ENCODE peak calls at places on chromosomes 13 and 19, in four cellular contexts. One of them, this sample, is unnamed.

GRCh38 chr19:3034845-3035541 is 5.9 kb upstream of the TLE2 start:
- DNase-seq in left lung: peak
- DNase-seq in B cell: no peak
- DNase-seq in epithelial cell of esophagus: peak
- DNase-seq in this sample: no peak

GRCh38 chr19:34365463-34366401 is 736 bp downstream of the GPI start:
- DNase-seq in left lung: peak
- DNase-seq in B cell: no peak
- DNase-seq in epithelial cell of esophagus: peak
- DNase-seq in this sample: no peak

GRCh38 chr13:111944171-111944583 is 122.8 kb upstream of the SOX1 start:
- DNase-seq in left lung: no peak
- DNase-seq in B cell: no peak
- DNase-seq in epithelial cell of esophagus: no peak
- DNase-seq in this sample: no peak

GRCh38 chr13:23724196-23724970 is 154.2 kb downstream of the TNFRSF19 start:
- DNase-seq in left lung: no peak
- DNase-seq in B cell: no peak
- DNase-seq in epithelial cell of esophagus: peak
- DNase-seq in this sample: no peak

GRCh38 chr13:20519887-20520286 is 5.8 kb downstream of the CRYL1 start:
- DNase-seq in left lung: no peak
- DNase-seq in B cell: no peak
- DNase-seq in epithelial cell of esophagus: no peak
- DNase-seq in this sample: no peak

GRCh38 chr19:35229601-35230000 is 1.1 kb upstream of the FAM187B start:
- DNase-seq in left lung: no peak
- DNase-seq in B cell: no peak
- DNase-seq in epithelial cell of esophagus: no peak
- DNase-seq in this sample: no peak

GRCh38 chr19:13098291-13099072 is 4.2 kb downstream of the LYL1 start:
- DNase-seq in left lung: no peak
- DNase-seq in B cell: peak
- DNase-seq in epithelial cell of esophagus: peak
- DNase-seq in this sample: no peak

GRCh38 chr13:111490611-111491010 is 170.2 kb downstream of the TEX29 start:
- DNase-seq in left lung: no peak
- DNase-seq in B cell: no peak
- DNase-seq in epithelial cell of esophagus: no peak
- DNase-seq in this sample: no peak

GRCh38 chr19:56951672-56952071 is 111.1 kb upstream of the PEG3 start:
- DNase-seq in left lung: no peak
- DNase-seq in B cell: no peak
- DNase-seq in epithelial cell of esophagus: no peak
- DNase-seq in this sample: no peak

GRCh38 chr13:39401756-39402155 is 201.2 kb downstream of the LHFPL6 start:
- DNase-seq in left lung: no peak
- DNase-seq in B cell: no peak
- DNase-seq in epithelial cell of esophagus: no peak
- DNase-seq in this sample: no peak

GRCh38 chr19:47363758-47364529 is 14.8 kb downstream of the DHX34 start:
- DNase-seq in left lung: no peak
- DNase-seq in B cell: no peak
- DNase-seq in epithelial cell of esophagus: peak
- DNase-seq in this sample: no peak

GRCh38 chr13:100543872-100544602 is 44.6 kb downstream of the GGACT start:
- DNase-seq in left lung: no peak
- DNase-seq in B cell: no peak
- DNase-seq in epithelial cell of esophagus: no peak
- DNase-seq in this sample: no peak

GRCh38 chr13:106486287-106486686 is 49.2 kb downstream of the EFNB2 start:
- DNase-seq in left lung: no peak
- DNase-seq in B cell: no peak
- DNase-seq in epithelial cell of esophagus: no peak
- DNase-seq in this sample: no peak

GRCh38 chr19:15101479-15102082 is 5.6 kb upstream of the SYDE1 start:
- DNase-seq in left lung: no peak
- DNase-seq in B cell: no peak
- DNase-seq in epithelial cell of esophagus: peak
- DNase-seq in this sample: peak

GRCh38 chr19:38412491-38412890 is 9.6 kb downstream of the FAM98C start:
- DNase-seq in left lung: no peak
- DNase-seq in B cell: no peak
- DNase-seq in epithelial cell of esophagus: no peak
- DNase-seq in this sample: no peak

GRCh38 chr19:18401580-18402112 is 4.2 kb upstream of the LRRC25 start:
- DNase-seq in left lung: peak
- DNase-seq in B cell: peak
- DNase-seq in epithelial cell of esophagus: peak
- DNase-seq in this sample: peak

GRCh38 chr13:68185767-68186166 is 955.6 kb upstream of the PCDH9 start:
- DNase-seq in left lung: no peak
- DNase-seq in B cell: no peak
- DNase-seq in epithelial cell of esophagus: peak
- DNase-seq in this sample: no peak

GRCh38 chr19:2477141-2477710 is 1.3 kb downstream of the GADD45B start:
- DNase-seq in left lung: peak
- DNase-seq in B cell: peak
- DNase-seq in epithelial cell of esophagus: peak
- DNase-seq in this sample: peak

DNA sequence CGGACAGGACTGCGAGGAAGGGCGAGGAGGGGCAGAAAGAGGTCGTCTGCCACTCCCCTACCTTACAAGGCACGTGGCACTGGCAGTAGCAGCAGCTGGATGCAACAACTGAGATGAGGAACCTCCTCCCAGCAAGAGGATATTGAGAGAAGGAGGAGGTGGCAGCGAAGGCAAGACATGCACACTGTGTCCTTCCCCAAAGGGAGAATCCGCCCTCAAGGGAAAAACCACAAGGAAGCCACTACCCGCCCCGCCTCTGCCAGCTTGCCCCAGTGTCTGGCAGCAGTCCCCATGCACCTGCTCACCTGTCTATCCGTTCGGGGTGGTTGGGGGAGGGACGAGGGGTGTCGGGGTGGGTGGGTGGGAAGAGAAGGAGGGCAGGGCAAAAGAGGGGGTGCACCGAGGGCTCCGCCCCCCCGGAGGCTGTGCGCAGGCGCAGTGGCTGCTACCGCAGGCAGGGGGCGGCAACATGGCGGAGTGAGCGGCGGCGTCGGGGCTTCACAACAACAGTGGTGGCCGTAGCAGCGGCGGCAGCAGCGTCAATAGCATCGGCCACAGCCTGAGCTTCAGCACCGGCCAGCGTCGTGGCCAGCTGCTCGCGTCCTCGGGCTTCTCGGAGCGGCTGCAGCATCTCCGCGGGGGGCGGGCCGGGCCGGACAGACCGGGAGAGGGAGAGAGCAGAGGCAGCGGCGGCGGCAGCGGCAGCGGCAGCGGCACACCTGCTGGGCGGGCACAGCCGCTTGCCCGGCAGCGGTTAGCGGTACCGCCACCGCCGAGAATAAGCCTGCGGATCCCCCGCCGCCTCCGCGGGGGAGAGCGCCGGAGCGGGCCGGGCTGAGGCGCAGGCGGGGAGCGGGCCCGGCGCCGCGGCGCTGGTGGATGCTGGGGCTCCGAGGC is at the start of gene NBEA:
- DNase-seq in left lung: peak
- DNase-seq in B cell: peak
- DNase-seq in epithelial cell of esophagus: peak
- DNase-seq in this sample: peak
- TF ChIP-seq CTCF in left lung: peak
- TF ChIP-seq CTCF in B cell: peak
- TF ChIP-seq CTCF in epithelial cell of esophagus: no peak
- TF ChIP-seq CTCF in this sample: no peak

GRCh38 chr19:5567360-5567970 is at the start of gene TINCR:
- DNase-seq in left lung: no peak
- DNase-seq in B cell: no peak
- DNase-seq in epithelial cell of esophagus: no peak
- DNase-seq in this sample: no peak
- TF ChIP-seq CTCF in left lung: no peak
- TF ChIP-seq CTCF in B cell: no peak
- TF ChIP-seq CTCF in epithelial cell of esophagus: peak
- TF ChIP-seq CTCF in this sample: no peak

DNA sequence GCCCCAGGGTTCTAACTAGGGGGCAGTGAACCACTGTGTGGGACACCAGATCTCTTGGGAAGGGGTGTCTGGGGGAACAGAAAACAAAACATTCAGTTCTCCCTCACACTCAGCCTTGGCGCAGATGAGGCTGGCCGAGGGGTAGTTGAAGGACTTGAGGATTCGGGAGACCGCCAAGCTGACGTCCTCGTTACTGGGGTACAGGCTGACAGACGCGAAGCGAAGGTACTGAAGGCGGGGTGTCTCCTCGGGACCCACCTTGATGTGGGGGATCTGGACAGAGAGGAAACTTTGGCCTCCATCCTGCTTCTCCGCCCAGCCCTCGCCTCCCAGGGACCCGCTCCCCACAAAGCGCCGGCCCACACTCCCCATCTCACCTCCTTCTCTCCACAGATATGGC is 7.6 kb downstream of the GRIK5 start:
- DNase-seq in left lung: no peak
- DNase-seq in B cell: no peak
- DNase-seq in epithelial cell of esophagus: no peak
- DNase-seq in this sample: no peak
- TF ChIP-seq CTCF in left lung: no peak
- TF ChIP-seq CTCF in B cell: no peak
- TF ChIP-seq CTCF in epithelial cell of esophagus: no peak
- TF ChIP-seq CTCF in this sample: no peak

GRCh38 chr13:26221399-26221720 is 754 bp downstream of the RNF6 start:
- DNase-seq in left lung: no peak
- DNase-seq in B cell: no peak
- DNase-seq in epithelial cell of esophagus: no peak
- DNase-seq in this sample: no peak

GRCh38 chr13:26220575-26220974 is 1.5 kb downstream of the RNF6 start:
- DNase-seq in left lung: no peak
- DNase-seq in B cell: no peak
- DNase-seq in epithelial cell of esophagus: peak
- DNase-seq in this sample: no peak

GRCh38 chr13:26219726-26220125 is 2.4 kb downstream of the RNF6 start:
- DNase-seq in left lung: no peak
- DNase-seq in B cell: no peak
- DNase-seq in epithelial cell of esophagus: peak
- DNase-seq in this sample: no peak

GRCh38 chr13:26222523-26223046 is 471 bp upstream of the RNF6 start:
- DNase-seq in left lung: no peak
- DNase-seq in B cell: no peak
- DNase-seq in epithelial cell of esophagus: no peak
- DNase-seq in this sample: no peak

DNA sequence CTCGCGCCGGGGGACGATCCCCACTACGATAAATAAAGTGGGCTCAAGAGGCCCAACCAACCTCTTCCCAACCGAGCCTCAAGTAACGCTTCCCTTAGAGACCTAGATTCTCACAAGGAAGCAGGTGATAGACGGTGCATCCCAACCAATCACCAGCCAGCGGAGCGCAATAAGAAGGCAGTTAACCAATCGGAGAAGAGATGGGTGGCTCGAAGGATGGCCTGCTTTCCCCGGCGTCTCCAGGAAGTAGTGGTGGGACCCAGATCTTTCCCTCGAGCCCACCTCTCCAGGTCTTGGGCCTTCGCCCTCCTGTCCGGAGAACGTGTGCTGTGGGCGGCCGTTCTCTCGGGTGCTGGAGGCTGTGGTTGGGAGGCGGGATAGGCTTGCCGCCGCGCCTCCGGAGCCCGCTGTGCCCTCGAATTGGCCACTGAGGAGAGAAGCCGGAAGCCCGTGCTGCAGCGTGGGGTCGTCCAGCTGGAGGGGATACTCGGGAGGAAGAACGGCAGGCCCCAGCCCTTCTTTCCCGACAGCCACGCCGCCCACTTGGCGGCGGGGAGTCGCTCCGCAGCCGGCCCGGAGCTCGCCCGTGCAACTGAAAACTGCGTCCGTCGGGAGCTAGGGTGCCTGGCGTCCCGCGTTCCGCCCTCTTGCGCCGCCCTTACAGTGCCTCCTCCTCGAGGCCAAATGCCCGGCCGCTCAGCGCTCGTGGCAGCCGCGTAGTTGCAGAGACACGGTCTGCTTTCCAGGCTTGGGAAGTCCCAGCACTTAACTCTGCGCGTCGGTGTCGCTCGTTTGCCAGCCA is at the start of gene RNF6:
- DNase-seq in left lung: peak
- DNase-seq in B cell: peak
- DNase-seq in epithelial cell of esophagus: peak
- DNase-seq in this sample: peak
- TF ChIP-seq CTCF in left lung: no peak
- TF ChIP-seq CTCF in B cell: no peak
- TF ChIP-seq CTCF in epithelial cell of esophagus: peak
- TF ChIP-seq CTCF in this sample: no peak

GRCh38 chr19:6126335-6126974 is 9.0 kb upstream of the ACSBG2 start:
- DNase-seq in left lung: no peak
- DNase-seq in B cell: no peak
- DNase-seq in epithelial cell of esophagus: peak
- DNase-seq in this sample: peak
- TF ChIP-seq CTCF in left lung: no peak
- TF ChIP-seq CTCF in B cell: no peak
- TF ChIP-seq CTCF in epithelial cell of esophagus: peak
- TF ChIP-seq CTCF in this sample: peak

GRCh38 chr19:10332965-10333757 is at the start of gene RAVER1:
- DNase-seq in left lung: peak
- DNase-seq in B cell: peak
- DNase-seq in epithelial cell of esophagus: peak
- DNase-seq in this sample: peak

GRCh38 chr19:10329555-10329954 is 3.8 kb downstream of the RAVER1 start:
- DNase-seq in left lung: no peak
- DNase-seq in B cell: no peak
- DNase-seq in epithelial cell of esophagus: no peak
- DNase-seq in this sample: no peak

GRCh38 chr19:10333758-10334339 is 520 bp upstream of the RAVER1 start:
- DNase-seq in left lung: no peak
- DNase-seq in B cell: no peak
- DNase-seq in epithelial cell of esophagus: no peak
- DNase-seq in this sample: no peak

GRCh38 chr19:10334340-10335148 is 1.2 kb upstream of the RAVER1 start:
- DNase-seq in left lung: peak
- DNase-seq in B cell: no peak
- DNase-seq in epithelial cell of esophagus: peak
- DNase-seq in this sample: no peak

DNA sequence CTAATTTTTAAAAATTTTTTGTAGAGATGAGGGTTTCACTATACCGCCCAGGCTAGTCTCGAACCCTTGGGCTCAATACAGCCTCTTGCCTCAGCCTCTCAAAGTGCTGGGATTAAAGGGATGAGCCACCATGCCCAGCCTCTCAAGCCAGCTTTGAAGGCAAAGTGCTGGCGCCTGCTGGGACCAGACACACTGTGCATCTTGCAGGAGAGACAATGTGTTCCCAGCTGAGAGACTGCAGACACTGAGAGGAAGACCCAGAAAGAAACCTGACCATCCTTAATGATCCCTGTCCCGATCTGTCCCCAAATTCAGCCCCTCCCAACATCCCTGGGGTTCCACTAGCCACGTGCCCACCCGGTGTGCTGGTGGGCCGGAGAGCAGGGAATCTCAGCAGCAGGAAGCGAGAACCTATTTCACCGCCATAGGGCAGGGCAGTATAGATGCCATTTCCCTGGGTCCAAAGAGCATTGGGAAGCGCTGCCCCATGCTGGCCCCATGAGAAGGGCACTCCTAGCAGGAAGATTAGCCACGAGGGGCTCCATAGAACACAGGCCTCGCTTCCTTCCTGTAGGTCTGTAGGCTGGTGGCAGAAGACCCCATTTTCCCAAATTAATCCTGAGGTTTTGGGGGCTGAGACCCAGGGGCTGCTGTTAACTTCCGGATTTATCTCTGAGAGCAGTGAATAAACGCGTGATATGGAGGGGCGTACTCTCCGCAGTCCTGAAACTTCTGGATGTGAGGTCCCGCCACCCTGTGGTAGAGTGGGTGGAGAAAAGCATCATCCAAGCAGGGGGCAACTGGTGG is 968 bp downstream of the RAVER1 start:
- DNase-seq in left lung: no peak
- DNase-seq in B cell: no peak
- DNase-seq in epithelial cell of esophagus: no peak
- DNase-seq in this sample: no peak
- TF ChIP-seq CTCF in left lung: no peak
- TF ChIP-seq CTCF in B cell: no peak
- TF ChIP-seq CTCF in epithelial cell of esophagus: no peak
- TF ChIP-seq CTCF in this sample: no peak

This sample was measured in GM13976.